ENCODE peak calls at places on chromosomes 12 and 14, in nine cellular contexts. K, W, B, O, Y, E, C, M and Q are unnamed samples.

GRCh38 chr14:66746316-66747006 is 238.5 kb downstream of the GPHN start:
- DNase-seq in K (no peak), W (no peak), B (no peak), O (peak; percentile 28), Y (no peak), E (no peak), C (peak; percentile 58), M (peak; percentile 47), Q (no peak)

GRCh38 chr12:96496944-96497343 is 7.6 kb downstream of the CFAP54 start:
- DNase-seq in K (no peak), W (no peak), B (no peak), O (no peak), Y (no peak), E (no peak), C (no peak), M (no peak), Q (no peak)

GRCh38 chr14:24398298-24398942 is 383 bp upstream of the NYNRIN start:
- DNase-seq in K (no peak), W (no peak), B (no peak), O (no peak), Y (peak; percentile 58), E (no peak), C (no peak), M (no peak), Q (peak; percentile 42)

GRCh38 chr14:91378945-91379932 is 38.4 kb downstream of the CCDC88C start:
- DNase-seq in K (no peak), W (no peak), B (peak; percentile 30), O (no peak), Y (no peak), E (no peak), C (no peak), M (peak; percentile 50), Q (no peak)

GRCh38 chr14:89320381-89321000 is 96.5 kb downstream of the FOXN3 start:
- DNase-seq in K (no peak), W (no peak), B (no peak), O (no peak), Y (no peak), E (no peak), C (no peak), M (no peak), Q (no peak)

GRCh38 chr14:31080489-31080888 is 54.3 kb upstream of the STRN3 start:
- DNase-seq in K (no peak), W (no peak), B (no peak), O (no peak), Y (no peak), E (no peak), C (no peak), M (no peak), Q (no peak)

GRCh38 chr12:65695077-65695865 is 129.0 kb upstream of the HMGA2 start:
- DNase-seq in K (no peak), W (no peak), B (no peak), O (peak; percentile 98), Y (peak; percentile 45), E (no peak), C (peak; percentile 94), M (peak; percentile 99), Q (no peak)

GRCh38 chr12:108800591-108800990 is 56.8 kb downstream of the SSH1 start:
- DNase-seq in K (no peak), W (no peak), B (no peak), O (no peak), Y (no peak), E (no peak), C (no peak), M (no peak), Q (no peak)

GRCh38 chr12:12443482-12443881 is 86.6 kb downstream of the BORCS5 start:
- DNase-seq in K (no peak), W (no peak), B (peak; percentile 60), O (no peak), Y (no peak), E (no peak), C (no peak), M (no peak), Q (no peak)

GRCh38 chr14:36619131-36619530 is 36.7 kb upstream of the NKX2-8 start:
- DNase-seq in K (no peak), W (no peak), B (no peak), O (peak; percentile 62), Y (no peak), E (no peak), C (no peak), M (no peak), Q (no peak)

GRCh38 chr12:26648584-26648983 is 184.4 kb downstream of the ITPR2 start:
- DNase-seq in K (no peak), W (no peak), B (no peak), O (peak; percentile 83), Y (no peak), E (no peak), C (peak; percentile 92), M (peak; percentile 78), Q (no peak)

GRCh38 chr12:108253540-108253939 is 85.6 kb downstream of the CMKLR1 start:
- DNase-seq in K (no peak), W (no peak), B (no peak), O (no peak), Y (no peak), E (no peak), C (no peak), M (no peak), Q (no peak)

GRCh38 chr12:132171968-132172521 is 27.8 kb downstream of the NOC4L start:
- DNase-seq in K (no peak), W (no peak), B (peak; percentile 34), O (no peak), Y (peak; percentile 13), E (no peak), C (no peak), M (no peak), Q (no peak)

GRCh38 chr12:56160160-56160763 is 2.1 kb downstream of the MYL6 start:
- DNase-seq in K (peak; percentile 51), W (peak; percentile 35), B (peak; percentile 49), O (peak; percentile 54), Y (peak; percentile 60), E (no peak), C (no peak), M (no peak), Q (no peak)

GRCh38 chr12:58593557-58594304 is 326.6 kb downstream of the LRIG3 start:
- DNase-seq in K (no peak), W (no peak), B (no peak), O (no peak), Y (no peak), E (no peak), C (no peak), M (no peak), Q (no peak)

GRCh38 chr12:108729612-108730336 is 1.5 kb downstream of the CORO1C start:
- DNase-seq in K (no peak), W (no peak), B (no peak), O (peak; percentile 78), Y (no peak), E (no peak), C (peak; percentile 41), M (peak; percentile 59), Q (no peak)

GRCh38 chr14:68774771-68775613 is 17.9 kb downstream of the ZFP36L1 start:
- DNase-seq in K (no peak), W (no peak), B (peak; percentile 34), O (peak; percentile 90), Y (no peak), E (no peak), C (peak; percentile 87), M (peak; percentile 57), Q (no peak)
- TF ChIP-seq CTCF in K (no peak), W (no peak), B (no peak), O (no peak), Y (no peak), E (no peak), C (no peak), M (no peak), Q (no peak)

DNA sequence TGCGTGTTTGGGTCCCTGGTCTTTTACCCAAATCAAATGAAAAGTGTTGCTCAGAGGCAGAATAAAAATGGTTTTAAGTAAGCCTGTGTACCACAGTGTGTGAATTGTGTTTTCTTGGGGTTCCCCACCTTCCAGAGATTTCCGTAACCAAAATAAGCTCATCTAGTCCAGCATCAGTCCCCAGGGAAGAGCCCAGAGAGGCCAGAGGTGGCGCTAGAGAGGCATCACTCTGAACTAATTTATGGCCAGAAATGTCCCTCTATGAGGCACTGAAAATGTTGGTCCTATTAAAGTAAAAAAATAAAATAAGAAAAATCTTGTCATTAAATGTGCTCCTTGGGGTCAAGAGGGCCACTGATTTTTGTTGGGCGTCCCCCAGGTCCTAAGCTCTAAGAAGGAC is 24.9 kb upstream of the PRKAB1 start:
- DNase-seq in K (no peak), W (no peak), B (no peak), O (no peak), Y (no peak), E (no peak), C (no peak), M (no peak), Q (peak; percentile 5)
- TF ChIP-seq CTCF in K (no peak), W (peak; percentile 33), B (peak; percentile 21), O (peak; percentile 11), Y (no peak), E (peak; percentile 43), C (no peak), M (peak; percentile 44), Q (peak; percentile 22)

GRCh38 chr14:95533391-95533821 is 1.4 kb upstream of the GLRX5 start:
- DNase-seq in K (no peak), W (peak; percentile 37), B (no peak), O (no peak), Y (no peak), E (no peak), C (peak; percentile 57), M (peak; percentile 69), Q (no peak)

GRCh38 chr14:95535226-95536021 is 574 bp downstream of the GLRX5 start:
- DNase-seq in K (no peak), W (peak; percentile 54), B (peak; percentile 77), O (no peak), Y (peak; percentile 46), E (no peak), C (no peak), M (no peak), Q (no peak)

GRCh38 chr14:95533822-95534221 is 1.0 kb upstream of the GLRX5 start:
- DNase-seq in K (no peak), W (peak; percentile 41), B (peak; percentile 66), O (no peak), Y (peak; percentile 53), E (no peak), C (peak; percentile 13), M (no peak), Q (no peak)

GRCh38 chr14:95536036-95536577 is 1.3 kb downstream of the GLRX5 start:
- DNase-seq in K (no peak), W (no peak), B (no peak), O (no peak), Y (no peak), E (no peak), C (no peak), M (no peak), Q (no peak)

GRCh38 chr14:95534299-95535225 is at the start of gene GLRX5:
- DNase-seq in K (peak; percentile 100), W (peak; percentile 99), B (peak; percentile 99), O (peak; percentile 100), Y (peak; percentile 97), E (peak; percentile 96), C (peak; percentile 100), M (peak; percentile 100), Q (peak; percentile 95)
- TF ChIP-seq CTCF in K (no peak), W (no peak), B (no peak), O (no peak), Y (no peak), E (peak; percentile 20), C (no peak), M (no peak), Q (no peak)

DNA sequence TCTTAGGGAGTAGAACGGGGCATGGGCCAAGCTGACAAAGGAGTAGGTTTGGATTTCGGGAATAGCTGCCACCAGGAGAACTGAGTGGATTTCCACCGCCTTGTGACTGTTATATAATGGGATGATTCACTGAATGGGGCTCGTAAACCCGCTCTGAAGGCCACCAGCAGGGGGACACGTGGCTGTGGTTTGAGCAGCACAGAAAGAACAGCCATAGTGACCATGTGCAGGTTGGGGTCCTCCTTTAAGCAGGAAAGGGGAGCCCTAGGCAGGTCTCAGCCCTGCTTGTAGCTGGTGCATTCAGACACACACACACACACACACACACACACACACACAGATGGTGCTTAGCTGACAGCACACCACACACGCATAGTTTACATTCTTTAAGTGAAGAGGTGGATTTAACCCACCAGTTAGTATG is 8.6 kb upstream of the ASB2 start:
- DNase-seq in K (no peak), W (no peak), B (peak; percentile 88), O (peak; percentile 54), Y (peak; percentile 43), E (no peak), C (peak; percentile 95), M (peak; percentile 65), Q (peak; percentile 46)
- TF ChIP-seq CTCF in K (peak; percentile 18), W (peak; percentile 52), B (peak; percentile 53), O (peak; percentile 22), Y (no peak), E (peak; percentile 51), C (peak; percentile 53), M (peak; percentile 30), Q (no peak)